ENCODE peak calls at places on chromosomes 4 and X, in ten cellular contexts. C is brain pericyte; G is Ammon's horn; H is stimulated activated CD4-positive, alpha-beta T cell treated with anti-CD3 and anti-CD28 coated beads, Interleukin-15, amount 100 ng/mL, for 1 hour; P is GM20000; X is stimulated activated CD8-positive, alpha-beta memory T cell treated with anti-CD3 and anti-CD28 coated beads, Interleukin-15, amount 100 ng/mL, for 24 hours; L is left ventricle myocardium inferior; Z is activated CD8-positive, alpha-beta memory T cell treated with anti-CD3 and anti-CD28 coated beads, Interleukin-2, amount 50 U/mL, for 48 hours; R is D341Med; W is GM04504. M is an unnamed sample.

GRCh38 chrX:2452317-2452784 is 48.4 kb downstream of the DHRSX start:
- DNase-seq in C (no peak), G (no peak), H (no peak), P (no peak), X (no peak), L (no peak), Z (no peak), R (no peak), W (no peak), M (no peak)

GRCh38 chr4:144734522-144734921 is 88.6 kb downstream of the HHIP start:
- DNase-seq in C (no peak), G (no peak), H (no peak), P (no peak), X (no peak), L (no peak), Z (no peak), R (no peak), W (no peak), M (peak; percentile 15)

GRCh38 chr4:21209854-21210253 is 509.6 kb downstream of the PACRGL start:
- DNase-seq in C (no peak), G (no peak), H (no peak), P (no peak), X (no peak), L (no peak), Z (no peak), R (no peak), W (no peak), M (no peak)

GRCh38 chr4:182486895-182487294 is 243.7 kb downstream of the TENM3 start:
- DNase-seq in C (no peak), G (no peak), H (no peak), P (no peak), X (no peak), L (no peak), Z (no peak), R (no peak), W (no peak), M (no peak)

GRCh38 chrX:84044051-84044450 is 143.9 kb downstream of the RPS6KA6 start:
- DNase-seq in C (no peak), G (no peak), H (no peak), P (no peak), X (no peak), L (no peak), Z (no peak), R (no peak), W (no peak), M (no peak)

GRCh38 chr4:624705-625590 is at the start of gene PDE6B:
- DNase-seq in C (no peak), G (no peak), H (no peak), P (no peak), X (no peak), L (no peak), Z (no peak), R (peak; percentile 39), W (no peak), M (no peak)

GRCh38 chr4:174214102-174214878 is 69.2 kb downstream of the FBXO8 start:
- DNase-seq in C (no peak), G (no peak), H (no peak), P (no peak), X (no peak), L (no peak), Z (peak; percentile 58), R (peak; percentile 47), W (no peak), M (no peak)

GRCh38 chr4:163693776-163694175 is 199.3 kb downstream of the TMA16 start:
- DNase-seq in C (no peak), G (no peak), H (no peak), P (no peak), X (no peak), L (no peak), Z (no peak), R (no peak), W (no peak), M (no peak)

GRCh38 chr4:30295652-30296051 is 424.5 kb upstream of the PCDH7 start:
- DNase-seq in C (no peak), G (no peak), H (no peak), P (no peak), X (no peak), L (no peak), Z (no peak), R (no peak), W (no peak), M (no peak)

GRCh38 chrX:13803116-13803515 is 13.8 kb downstream of the GPM6B start:
- DNase-seq in C (no peak), G (no peak), H (no peak), P (no peak), X (no peak), L (no peak), Z (no peak), R (no peak), W (no peak), M (no peak)

GRCh38 chr4:81635747-81636146 is 164.0 kb upstream of the RASGEF1B start:
- DNase-seq in C (no peak), G (peak; percentile 71), H (no peak), P (peak; percentile 5), X (no peak), L (no peak), Z (no peak), R (no peak), W (no peak), M (no peak)

GRCh38 chr4:100422911-100423310 is 94.9 kb downstream of the EMCN start:
- DNase-seq in C (no peak), G (no peak), H (no peak), P (no peak), X (no peak), L (no peak), Z (no peak), R (no peak), W (no peak), M (no peak)

GRCh38 chrX:23513121-23513520 is 154.2 kb upstream of the PRDX4 start:
- DNase-seq in C (no peak), G (no peak), H (no peak), P (no peak), X (no peak), L (no peak), Z (no peak), R (no peak), W (no peak), M (no peak)

GRCh38 chrX:38754102-38754790 is 47.0 kb upstream of the MID1IP1 start:
- DNase-seq in C (no peak), G (peak; percentile 65), H (no peak), P (peak; percentile 16), X (no peak), L (no peak), Z (no peak), R (peak; percentile 40), W (peak; percentile 17), M (peak; percentile 3)

GRCh38 chr4:24102621-24103020 is 212.8 kb upstream of the PPARGC1A start:
- DNase-seq in C (no peak), G (peak; percentile 57), H (no peak), P (no peak), X (no peak), L (no peak), Z (no peak), R (no peak), W (no peak), M (no peak)

GRCh38 chr4:27861802-27862201 is 1001.2 kb downstream of the STIM2 start:
- DNase-seq in C (no peak), G (no peak), H (no peak), P (no peak), X (no peak), L (no peak), Z (no peak), R (no peak), W (no peak), M (no peak)

GRCh38 chr4:182825786-182826185 is 91.4 kb downstream of the DCTD start:
- DNase-seq in C (no peak), G (no peak), H (no peak), P (no peak), X (no peak), L (no peak), Z (no peak), R (no peak), W (no peak), M (no peak)

GRCh38 chr4:126957555-126958440 is 675.0 kb upstream of the INTU start:
- DNase-seq in C (no peak), G (no peak), H (no peak), P (no peak), X (no peak), L (no peak), Z (no peak), R (no peak), W (no peak), M (no peak)

GRCh38 chr4:8112672-8113071 is 45.9 kb downstream of the ABLIM2 start:
- DNase-seq in C (no peak), G (no peak), H (no peak), P (no peak), X (no peak), L (no peak), Z (no peak), R (no peak), W (no peak), M (no peak)

GRCh38 chr4:186684889-186685309 is 38.8 kb downstream of the FAT1 start:
- DNase-seq in C (no peak), G (no peak), H (no peak), P (no peak), X (no peak), L (no peak), Z (no peak), R (no peak), W (no peak), M (no peak)

GRCh38 chr4:108519911-108520310 is 100.5 kb upstream of the RPL34 start:
- DNase-seq in C (no peak), G (no peak), H (no peak), P (no peak), X (no peak), L (no peak), Z (no peak), R (no peak), W (no peak), M (no peak)

GRCh38 chrX:134685662-134686061 is 27.4 kb upstream of the PLAC1 start:
- DNase-seq in C (no peak), G (no peak), H (no peak), P (no peak), X (no peak), L (no peak), Z (no peak), R (no peak), W (no peak), M (peak; percentile 49)

GRCh38 chr4:94036964-94037363 is 170.7 kb upstream of the SMARCAD1 start:
- DNase-seq in C (no peak), G (no peak), H (no peak), P (peak; percentile 4), X (no peak), L (no peak), Z (no peak), R (no peak), W (no peak), M (no peak)

GRCh38 chrX:112223391-112223790 is 140.8 kb upstream of the TRPC5 start:
- DNase-seq in C (no peak), G (no peak), H (no peak), P (no peak), X (no peak), L (no peak), Z (no peak), R (peak; percentile 18), W (no peak), M (no peak)

GRCh38 chr4:32985256-32985655 is 2265.1 kb downstream of the PCDH7 start:
- DNase-seq in C (no peak), G (no peak), H (no peak), P (no peak), X (no peak), L (no peak), Z (no peak), R (no peak), W (peak; percentile 3), M (no peak)